ENCODE peak calls at places on chromosomes 2 and 18, in nine cellular contexts. N is keratinocyte; D is stomach; W is CD4-positive, alpha-beta T cell; F is CD8-positive, alpha-beta T cell; M is effector memory CD4-positive, alpha-beta T cell; R is lower lobe of right lung; O is thoracic aorta; U is neural progenitor cell. S is an unnamed sample.

GRCh38 chr2:239385096-239386000 is 15.5 kb downstream of the HDAC4 start:
- DNase-seq in N (no peak), D (no peak), W (no peak), F (no peak), M (no peak), R (peak), O (no peak), U (no peak), S (no peak)

GRCh38 chr2:110903548-110903947 is 171.2 kb downstream of the ACOXL start:
- DNase-seq in N (no peak), D (no peak), W (no peak), F (no peak), M (no peak), R (no peak), O (no peak), U (no peak), S (no peak)

GRCh38 chr2:160061533-160062282 is 707 bp downstream of the PLA2R1 start:
- DNase-seq in N (no peak), D (no peak), W (no peak), F (no peak), M (no peak), R (peak), O (no peak), U (no peak), S (no peak)

GRCh38 chr2:159609933-159610523 is 6.3 kb downstream of the BAZ2B start:
- DNase-seq in N (no peak), D (no peak), W (no peak), F (no peak), M (no peak), R (no peak), O (no peak), U (peak), S (no peak)

GRCh38 chr2:65231892-65232477 is 4.4 kb downstream of the ACTR2 start:
- DNase-seq in N (no peak), D (no peak), W (no peak), F (no peak), M (no peak), R (no peak), O (no peak), U (no peak), S (no peak)

GRCh38 chr18:54023471-54023870 is 201.0 kb downstream of the MBD2 start:
- DNase-seq in N (peak), D (no peak), W (no peak), F (no peak), M (no peak), R (no peak), O (no peak), U (no peak), S (no peak)

GRCh38 chr2:30261695-30262211 is 30.4 kb downstream of the LBH start:
- DNase-seq in N (no peak), D (no peak), W (no peak), F (no peak), M (no peak), R (no peak), O (no peak), U (no peak), S (no peak)

GRCh38 chr18:67551146-67551545 is 34.6 kb upstream of the DSEL start:
- DNase-seq in N (no peak), D (no peak), W (no peak), F (no peak), M (no peak), R (no peak), O (no peak), U (peak), S (no peak)

GRCh38 chr2:191625016-191625415 is 52.9 kb upstream of the NABP1 start:
- DNase-seq in N (no peak), D (no peak), W (peak), F (peak), M (peak), R (peak), O (no peak), U (no peak), S (no peak)

GRCh38 chr2:176613358-176614032 is 344.3 kb downstream of the MTX2 start:
- DNase-seq in N (no peak), D (no peak), W (no peak), F (no peak), M (no peak), R (no peak), O (no peak), U (no peak), S (no peak)

GRCh38 chr2:174554514-174555119 is 43.0 kb downstream of the WIPF1 start:
- DNase-seq in N (no peak), D (no peak), W (no peak), F (no peak), M (no peak), R (no peak), O (no peak), U (no peak), S (no peak)
- H3K27ac ChIP-seq in N (no peak), D (peak), W (peak), F (no peak), M (peak), R (no peak), O (no peak), U (no peak), S (no peak)

GRCh38 chr18:59905686-59906091 is 5.9 kb downstream of the PMAIP1 start:
- DNase-seq in N (no peak), D (no peak), W (no peak), F (no peak), M (no peak), R (no peak), O (no peak), U (no peak), S (no peak)
- H3K27ac ChIP-seq in N (peak), D (no peak), W (no peak), F (no peak), M (no peak), R (no peak), O (no peak), U (no peak), S (no peak)

GRCh38 chr2:75645643-75646042 is 940 bp upstream of the MRPL19 start:
- DNase-seq in N (no peak), D (no peak), W (no peak), F (no peak), M (no peak), R (no peak), O (no peak), U (no peak), S (no peak)

GRCh38 chr2:75641587-75641986 is 5.0 kb upstream of the MRPL19 start:
- DNase-seq in N (no peak), D (no peak), W (no peak), F (no peak), M (no peak), R (no peak), O (no peak), U (no peak), S (no peak)

GRCh38 chr2:75643980-75644379 is 2.6 kb upstream of the MRPL19 start:
- DNase-seq in N (no peak), D (no peak), W (no peak), F (no peak), M (no peak), R (no peak), O (no peak), U (no peak), S (no peak)

GRCh38 chr2:75637568-75637967 is 9.0 kb upstream of the MRPL19 start:
- DNase-seq in N (no peak), D (no peak), W (no peak), F (no peak), M (no peak), R (no peak), O (no peak), U (no peak), S (no peak)

DNA sequence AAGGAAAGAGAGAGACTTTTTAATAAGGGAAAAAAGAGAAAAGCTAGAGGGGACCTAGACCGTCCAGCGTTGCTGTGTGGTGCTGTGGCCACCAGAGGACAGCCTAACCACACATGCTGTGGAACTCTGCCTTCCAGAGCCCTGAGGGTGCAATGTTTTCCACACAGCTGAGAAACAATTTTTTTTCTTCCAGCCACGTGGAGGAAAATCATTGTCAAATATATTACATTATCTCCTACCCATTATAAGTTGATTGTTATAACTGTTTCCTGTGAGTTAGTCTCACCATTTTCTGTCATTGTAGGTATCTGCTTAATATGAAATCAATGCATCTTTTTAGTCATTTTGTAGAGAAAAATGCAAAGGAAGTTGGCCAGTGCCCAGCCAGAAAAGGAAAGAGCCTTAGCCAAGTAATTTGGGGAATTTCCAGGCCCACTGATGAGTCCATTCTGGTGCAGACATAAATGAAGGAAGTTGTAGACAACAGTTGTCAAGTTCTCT is 5.9 kb upstream of the MRPL19 start:
- DNase-seq in N (no peak), D (peak), W (peak), F (peak), M (no peak), R (peak), O (no peak), U (peak), S (no peak)
- H3K27ac ChIP-seq in N (no peak), D (peak), W (no peak), F (no peak), M (no peak), R (no peak), O (no peak), U (no peak), S (peak)

GRCh38 chr2:20151116-20151571 is 73.8 kb downstream of the SDC1 start:
- DNase-seq in N (no peak), D (no peak), W (no peak), F (no peak), M (no peak), R (no peak), O (no peak), U (no peak), S (no peak)
- H3K27ac ChIP-seq in N (no peak), D (peak), W (no peak), F (no peak), M (no peak), R (no peak), O (no peak), U (no peak), S (no peak)

GRCh38 chr2:234912437-234912836 is 39.4 kb upstream of the SH3BP4 start:
- DNase-seq in N (no peak), D (no peak), W (no peak), F (no peak), M (no peak), R (no peak), O (no peak), U (no peak), S (no peak)
- H3K27ac ChIP-seq in N (no peak), D (no peak), W (no peak), F (no peak), M (no peak), R (no peak), O (no peak), U (no peak), S (peak)

DNA sequence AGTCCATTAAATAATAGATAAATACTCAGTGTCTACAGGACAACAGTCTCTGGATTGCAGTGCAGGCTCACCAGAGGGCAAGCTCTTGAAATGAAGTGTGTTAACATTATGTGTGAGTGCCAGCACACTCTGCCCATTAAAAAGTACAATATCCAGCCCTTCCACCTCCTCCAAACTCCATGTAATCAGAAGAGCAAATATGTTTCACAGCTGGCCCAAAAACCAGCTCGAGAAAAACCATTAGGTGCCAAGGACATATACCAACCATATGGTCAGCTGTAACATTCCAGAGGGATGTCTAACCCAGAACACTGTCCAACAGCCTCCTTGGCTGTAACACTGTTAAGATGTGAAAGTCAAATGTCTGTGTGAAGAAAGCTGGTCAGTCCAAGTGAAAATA is 112.2 kb downstream of the ZNF385B start:
- DNase-seq in N (no peak), D (no peak), W (no peak), F (no peak), M (no peak), R (no peak), O (no peak), U (no peak), S (no peak)
- H3K27ac ChIP-seq in N (no peak), D (no peak), W (no peak), F (no peak), M (no peak), R (no peak), O (no peak), U (no peak), S (no peak)

GRCh38 chr2:102168026-102168425 is 18.8 kb upstream of the IL1RL2 start:
- DNase-seq in N (no peak), D (no peak), W (no peak), F (no peak), M (no peak), R (no peak), O (no peak), U (no peak), S (no peak)

DNA sequence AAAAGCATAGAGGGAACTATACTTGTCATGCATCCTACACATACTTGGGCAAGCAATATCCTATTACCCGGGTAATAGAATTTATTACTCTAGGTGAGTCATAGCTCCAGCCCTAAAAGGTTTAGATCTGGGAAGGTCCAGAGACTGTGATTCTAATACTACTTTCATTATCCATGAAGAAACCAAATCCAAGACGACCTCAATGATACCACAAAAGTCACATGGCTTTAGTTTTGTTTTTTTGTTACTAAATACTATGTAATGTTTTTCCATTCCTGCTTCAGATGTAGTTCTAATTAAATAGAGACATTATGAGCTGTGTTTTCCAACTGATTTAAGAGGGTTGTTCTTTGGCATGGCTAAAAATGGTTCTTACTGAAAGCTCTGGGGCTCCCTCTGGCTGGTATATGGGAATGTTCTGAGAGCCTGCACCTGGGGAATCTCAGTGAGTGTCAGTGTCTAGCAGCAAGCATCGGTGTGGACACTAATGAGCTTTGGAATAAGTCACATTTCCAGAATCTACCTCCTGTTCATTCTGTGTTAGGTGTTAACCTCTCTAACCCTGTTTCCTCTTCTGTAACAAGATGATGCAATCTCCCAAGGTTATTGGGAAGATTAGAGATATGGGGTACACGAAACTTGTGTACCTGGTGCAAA is 20.5 kb upstream of the IL1RL2 start:
- DNase-seq in N (no peak), D (no peak), W (no peak), F (no peak), M (no peak), R (no peak), O (no peak), U (peak), S (no peak)
- H3K27ac ChIP-seq in N (peak), D (peak), W (no peak), F (no peak), M (no peak), R (no peak), O (no peak), U (no peak), S (no peak)

S was measured in caudate nucleus.